ENCODE peak calls at places on chromosomes 12 and 14, in four cellular contexts. One of them, this sample, is unnamed.

GRCh38 chr14:35404496-35405303 is at the start of gene NFKBIA:
- DNase-seq in fibroblast of lung: peak; percentile 88
- DNase-seq in heart right ventricle: peak; percentile 94
- DNase-seq in Karpas-422: peak; percentile 96
- DNase-seq in this sample: peak; percentile 84

GRCh38 chr12:126353604-126354003 is 1288.4 kb downstream of the AACS start:
- DNase-seq in heart right ventricle: no peak
- DNase-seq in fibroblast of lung: peak; percentile 2
- DNase-seq in Karpas-422: no peak
- DNase-seq in this sample: peak; percentile 26

GRCh38 chr12:3081886-3082285 is 4.7 kb downstream of the TSPAN9 start:
- DNase-seq in fibroblast of lung: no peak
- DNase-seq in heart right ventricle: no peak
- DNase-seq in Karpas-422: no peak
- DNase-seq in this sample: no peak

GRCh38 chr12:116189692-116190091 is 87.8 kb downstream of the MED13L start:
- DNase-seq in fibroblast of lung: no peak
- DNase-seq in Karpas-422: no peak
- DNase-seq in heart right ventricle: no peak
- DNase-seq in this sample: no peak

GRCh38 chr12:111314949-111315539 is 53.9 kb downstream of the PHETA1 start:
- DNase-seq in Karpas-422: no peak
- DNase-seq in heart right ventricle: no peak
- DNase-seq in fibroblast of lung: no peak
- DNase-seq in this sample: no peak

GRCh38 chr14:100409016-100409385 is 85.9 kb downstream of the SLC25A47 start:
- DNase-seq in Karpas-422: no peak
- DNase-seq in fibroblast of lung: no peak
- DNase-seq in heart right ventricle: no peak
- DNase-seq in this sample: no peak

GRCh38 chr12:123271182-123271491 is 519 bp downstream of the CDK2AP1 start:
- DNase-seq in Karpas-422: peak; percentile 90
- DNase-seq in heart right ventricle: peak; percentile 79
- DNase-seq in fibroblast of lung: peak; percentile 52
- DNase-seq in this sample: peak; percentile 55

GRCh38 chr14:39576258-39576657 is 144.0 kb upstream of the FBXO33 start:
- DNase-seq in Karpas-422: peak; percentile 45
- DNase-seq in heart right ventricle: no peak
- DNase-seq in fibroblast of lung: no peak
- DNase-seq in this sample: no peak

GRCh38 chr14:101916816-101917412 is 47.5 kb upstream of the DYNC1H1 start:
- DNase-seq in fibroblast of lung: peak; percentile 73
- DNase-seq in Karpas-422: no peak
- DNase-seq in heart right ventricle: no peak
- DNase-seq in this sample: no peak

GRCh38 chr14:69281450-69282169 is 21.7 kb downstream of the GALNT16 start:
- DNase-seq in fibroblast of lung: no peak
- DNase-seq in Karpas-422: no peak
- DNase-seq in heart right ventricle: no peak
- DNase-seq in this sample: no peak

GRCh38 chr12:48586361-48586760 is 16.5 kb upstream of the LALBA start:
- DNase-seq in heart right ventricle: no peak
- DNase-seq in Karpas-422: no peak
- DNase-seq in fibroblast of lung: no peak
- DNase-seq in this sample: no peak

GRCh38 chr12:116441292-116441691 is 117.9 kb upstream of the MAP1LC3B2 start:
- DNase-seq in heart right ventricle: no peak
- DNase-seq in Karpas-422: no peak
- DNase-seq in fibroblast of lung: no peak
- DNase-seq in this sample: peak; percentile 27

GRCh38 chr12:524167-524951 is 64.6 kb downstream of the B4GALNT3 start:
- DNase-seq in heart right ventricle: no peak
- DNase-seq in Karpas-422: no peak
- DNase-seq in fibroblast of lung: no peak
- DNase-seq in this sample: no peak

GRCh38 chr14:65492277-65492676 is 79.7 kb downstream of the FUT8 start:
- DNase-seq in fibroblast of lung: no peak
- DNase-seq in Karpas-422: peak; percentile 61
- DNase-seq in heart right ventricle: no peak
- DNase-seq in this sample: no peak

GRCh38 chr14:60777856-60778578 is 43.5 kb downstream of the MNAT1 start:
- DNase-seq in Karpas-422: no peak
- DNase-seq in heart right ventricle: no peak
- DNase-seq in fibroblast of lung: peak; percentile 84
- DNase-seq in this sample: peak; percentile 94

GRCh38 chr14:61451891-61452400 is 130.6 kb downstream of the PRKCH start:
- DNase-seq in fibroblast of lung: no peak
- DNase-seq in Karpas-422: no peak
- DNase-seq in heart right ventricle: no peak
- DNase-seq in this sample: no peak

GRCh38 chr12:108360487-108360886 is 21.4 kb upstream of the CMKLR1 start:
- DNase-seq in Karpas-422: no peak
- DNase-seq in fibroblast of lung: no peak
- DNase-seq in heart right ventricle: no peak
- DNase-seq in this sample: peak; percentile 42

DNA sequence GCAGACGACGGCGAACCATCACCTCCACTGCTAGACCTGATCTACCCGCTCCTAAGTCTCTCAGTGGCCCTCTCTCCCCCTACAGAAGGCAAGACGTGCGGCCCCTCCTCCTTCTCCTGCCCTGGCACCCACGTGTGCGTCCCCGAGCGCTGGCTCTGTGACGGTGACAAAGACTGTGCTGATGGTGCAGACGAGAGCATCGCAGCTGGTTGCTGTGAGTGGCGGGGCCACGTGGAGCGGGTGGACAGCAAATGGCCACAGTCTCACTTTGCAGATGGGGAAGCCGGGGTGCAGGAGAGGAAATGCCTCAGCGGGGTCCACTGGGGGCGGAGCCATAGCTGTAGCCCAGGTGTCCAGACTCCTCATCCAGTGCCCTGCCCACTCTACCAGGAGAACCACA is 21.4 kb upstream of the NXPH4 start:
- DNase-seq in heart right ventricle: no peak
- DNase-seq in Karpas-422: no peak
- DNase-seq in fibroblast of lung: no peak
- DNase-seq in this sample: no peak
- H3K4me3 ChIP-seq in heart right ventricle: no peak overlapping the region
- H3K4me3 ChIP-seq in Karpas-422: no peak overlapping the region
- H3K4me3 ChIP-seq in fibroblast of lung: no peak overlapping the region
- H3K4me3 ChIP-seq in this sample: no peak overlapping the region

GRCh38 chr14:44912041-44912869 is 49.5 kb downstream of the KLHL28 start:
- DNase-seq in heart right ventricle: peak; percentile 20
- DNase-seq in Karpas-422: no peak
- DNase-seq in fibroblast of lung: no peak
- DNase-seq in this sample: no peak
- H3K4me3 ChIP-seq in heart right ventricle: peak overlapping the region; percentile 64
- H3K4me3 ChIP-seq in Karpas-422: no peak overlapping the region
- H3K4me3 ChIP-seq in fibroblast of lung: peak overlapping the region; percentile 1
- H3K4me3 ChIP-seq in this sample: peak overlapping the region; percentile 39

GRCh38 chr12:54033980-54034783 is 1.3 kb downstream of the HOXC5 start:
- DNase-seq in fibroblast of lung: no peak
- DNase-seq in heart right ventricle: no peak
- DNase-seq in Karpas-422: no peak
- DNase-seq in this sample: peak; percentile 91
- H3K4me3 ChIP-seq in fibroblast of lung: no peak overlapping the region
- H3K4me3 ChIP-seq in heart right ventricle: peak overlapping the region; percentile 23
- H3K4me3 ChIP-seq in Karpas-422: peak overlapping the region; percentile 39
- H3K4me3 ChIP-seq in this sample: peak overlapping the region; percentile 56

GRCh38 chr12:11710906-11711305 is 61.4 kb downstream of the ETV6 start:
- DNase-seq in fibroblast of lung: no peak
- DNase-seq in heart right ventricle: no peak
- DNase-seq in Karpas-422: no peak
- DNase-seq in this sample: no peak

GRCh38 chr12:11712491-11712890 is 63.0 kb downstream of the ETV6 start:
- DNase-seq in fibroblast of lung: no peak
- DNase-seq in heart right ventricle: no peak
- DNase-seq in Karpas-422: no peak
- DNase-seq in this sample: no peak

GRCh38 chr12:11714626-11715025 is 65.2 kb downstream of the ETV6 start:
- DNase-seq in heart right ventricle: no peak
- DNase-seq in fibroblast of lung: no peak
- DNase-seq in Karpas-422: no peak
- DNase-seq in this sample: no peak

GRCh38 chr12:11711675-11712327 is 62.3 kb downstream of the ETV6 start:
- DNase-seq in Karpas-422: no peak
- DNase-seq in heart right ventricle: no peak
- DNase-seq in fibroblast of lung: peak; percentile 41
- DNase-seq in this sample: peak; percentile 72

DNA sequence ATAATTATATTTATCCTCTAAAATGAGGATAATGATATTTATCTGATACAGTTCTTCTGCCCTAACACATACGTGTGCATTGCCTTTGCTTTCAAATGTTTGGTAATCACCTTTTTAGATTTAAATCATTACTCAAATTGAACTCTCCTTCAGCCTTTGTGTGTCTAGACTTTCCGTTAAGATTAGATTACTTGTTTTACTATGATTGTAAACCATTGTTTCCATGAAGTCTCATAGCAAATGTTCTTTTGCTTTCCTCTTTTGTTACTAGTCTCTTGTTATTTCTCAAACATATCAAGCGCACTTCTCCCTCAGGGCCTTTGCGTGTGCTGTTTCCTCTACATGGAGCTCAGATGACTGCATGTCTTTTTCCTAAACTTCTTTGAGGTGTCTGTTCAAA is 63.7 kb downstream of the ETV6 start:
- DNase-seq in Karpas-422: no peak
- DNase-seq in heart right ventricle: no peak
- DNase-seq in fibroblast of lung: no peak
- DNase-seq in this sample: no peak
- H3K4me3 ChIP-seq in Karpas-422: no peak overlapping the region
- H3K4me3 ChIP-seq in heart right ventricle: no peak overlapping the region
- H3K4me3 ChIP-seq in fibroblast of lung: no peak overlapping the region
- H3K4me3 ChIP-seq in this sample: no peak overlapping the region

GRCh38 chr14:104572024-104572623 is 7.4 kb upstream of the C14orf180 start:
- DNase-seq in heart right ventricle: no peak
- DNase-seq in fibroblast of lung: no peak
- DNase-seq in Karpas-422: no peak
- DNase-seq in this sample: no peak
- H3K4me3 ChIP-seq in heart right ventricle: no peak overlapping the region
- H3K4me3 ChIP-seq in fibroblast of lung: no peak overlapping the region
- H3K4me3 ChIP-seq in Karpas-422: no peak overlapping the region
- H3K4me3 ChIP-seq in this sample: no peak overlapping the region

GRCh38 chr12:77923882-77924281 is 93.2 kb downstream of the NAV3 start:
- DNase-seq in fibroblast of lung: no peak
- DNase-seq in heart right ventricle: no peak
- DNase-seq in Karpas-422: no peak
- DNase-seq in this sample: peak; percentile 73
- H3K4me3 ChIP-seq in fibroblast of lung: no peak overlapping the region
- H3K4me3 ChIP-seq in heart right ventricle: no peak overlapping the region
- H3K4me3 ChIP-seq in Karpas-422: no peak overlapping the region
- H3K4me3 ChIP-seq in this sample: no peak overlapping the region

GRCh38 chr12:5592313-5592712 is 160.4 kb downstream of the NTF3 start:
- DNase-seq in Karpas-422: no peak
- DNase-seq in heart right ventricle: no peak
- DNase-seq in fibroblast of lung: no peak
- DNase-seq in this sample: peak; percentile 50
- H3K4me3 ChIP-seq in Karpas-422: no peak overlapping the region
- H3K4me3 ChIP-seq in heart right ventricle: no peak overlapping the region
- H3K4me3 ChIP-seq in fibroblast of lung: no peak overlapping the region
- H3K4me3 ChIP-seq in this sample: no peak overlapping the region

GRCh38 chr14:103879118-103879569 is 31.8 kb upstream of the PPP1R13B start:
- DNase-seq in fibroblast of lung: no peak
- DNase-seq in Karpas-422: no peak
- DNase-seq in heart right ventricle: no peak
- DNase-seq in this sample: no peak
- H3K4me3 ChIP-seq in fibroblast of lung: no peak overlapping the region
- H3K4me3 ChIP-seq in Karpas-422: no peak overlapping the region
- H3K4me3 ChIP-seq in heart right ventricle: no peak overlapping the region
- H3K4me3 ChIP-seq in this sample: no peak overlapping the region

DNA sequence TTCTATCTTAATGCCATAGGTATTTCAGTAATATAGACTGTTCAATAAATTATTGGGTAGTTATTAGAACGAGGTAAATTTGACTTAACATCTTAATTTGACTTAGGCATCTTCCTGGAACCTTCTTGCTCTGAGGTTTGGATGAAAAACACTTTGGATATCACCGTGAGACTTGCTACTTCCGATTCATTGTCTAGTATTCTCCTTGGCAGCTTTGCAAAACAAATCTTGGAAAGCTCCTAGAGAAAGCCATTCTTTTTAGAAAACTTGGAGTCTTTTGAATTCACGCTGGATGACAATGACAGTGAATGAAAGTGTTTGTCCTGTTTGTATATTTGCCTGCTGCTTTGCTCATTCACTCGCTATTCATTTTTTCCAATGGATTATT is 222.1 kb upstream of the HMGA2 start:
- DNase-seq in Karpas-422: no peak
- DNase-seq in fibroblast of lung: no peak
- DNase-seq in heart right ventricle: no peak
- DNase-seq in this sample: no peak
- H3K4me3 ChIP-seq in Karpas-422: no peak overlapping the region
- H3K4me3 ChIP-seq in fibroblast of lung: peak overlapping the region; percentile 36
- H3K4me3 ChIP-seq in heart right ventricle: peak overlapping the region; percentile 26
- H3K4me3 ChIP-seq in this sample: peak overlapping the region; percentile 2

GRCh38 chr12:5432011-5432400 is at the start of gene NTF3:
- DNase-seq in Karpas-422: no peak
- DNase-seq in heart right ventricle: peak; percentile 36
- DNase-seq in fibroblast of lung: peak; percentile 51
- DNase-seq in this sample: peak; percentile 73
- H3K4me3 ChIP-seq in Karpas-422: no peak within 1 kb of the TSS
- H3K4me3 ChIP-seq in heart right ventricle: peak within 1 kb of the TSS; percentile 64
- H3K4me3 ChIP-seq in fibroblast of lung: peak within 1 kb of the TSS; percentile 49
- H3K4me3 ChIP-seq in this sample: peak within 1 kb of the TSS; percentile 95

This sample was measured in AG10803.